ENCODE peak calls at places on chromosomes 16 and 17, in ten cellular contexts. B is caudate nucleus, F is stomach, C is islet precursor cell, R is NCI-H460, K is tibial artery, J is foreskin fibroblast, G is NCI-H2081, L is GM20000, H is germinal center. A is an unnamed sample.

GRCh38 chr17:12229315-12229714 is 208.6 kb downstream of the MAP2K4 start:
- DNase-seq in B (no peak), F (no peak), G (no peak), R (no peak), J (no peak), C (peak), H (no peak), K (no peak), L (no peak), A (no peak)

GRCh38 chr16:89787365-89787805 is 29.1 kb downstream of the FANCA start:
- DNase-seq in R (no peak), G (no peak), L (no peak), F (no peak), B (no peak), H (no peak), C (no peak), K (no peak), J (no peak), A (no peak)

GRCh38 chr16:56715128-56715527 is 14.8 kb upstream of the NUP93 start:
- DNase-seq in L (no peak), B (no peak), G (no peak), K (no peak), J (no peak), F (no peak), R (no peak), C (no peak), H (no peak), A (no peak)

GRCh38 chr17:48153711-48154642 is 46.4 kb downstream of the SNX11 start:
- DNase-seq in C (peak), J (peak), R (peak), L (peak), F (peak), B (no peak), K (no peak), G (peak), H (no peak), A (peak)

GRCh38 chr16:19700319-19700781 is 17.7 kb downstream of the KNOP1 start:
- DNase-seq in J (no peak), F (no peak), K (no peak), R (no peak), H (no peak), L (no peak), C (no peak), B (no peak), G (peak), A (peak)

GRCh38 chr17:27756467-27757371 is 43.6 kb downstream of the NOS2 start:
- DNase-seq in K (peak), H (peak), R (peak), J (peak), L (no peak), C (peak), B (no peak), G (no peak), F (peak), A (peak)

GRCh38 chr16:89338863-89339262 is 121.4 kb downstream of the ZNF778 start:
- DNase-seq in R (no peak), L (no peak), F (no peak), K (no peak), C (no peak), H (no peak), J (no peak), G (no peak), B (no peak), A (no peak)

GRCh38 chr16:83706394-83706793 is 101.4 kb upstream of the HSBP1 start:
- DNase-seq in R (no peak), J (no peak), G (no peak), C (no peak), F (no peak), L (no peak), H (no peak), K (no peak), B (no peak), A (no peak)

GRCh38 chr17:77735341-77736206 is 222.9 kb upstream of the TNRC6C start:
- DNase-seq in B (no peak), C (peak), L (no peak), H (no peak), J (no peak), F (peak), R (no peak), G (peak), K (peak), A (no peak)

GRCh38 chr16:61263400-61263799 is 772.8 kb downstream of the CDH8 start:
- DNase-seq in B (no peak), K (no peak), H (no peak), C (no peak), G (no peak), L (no peak), F (no peak), R (no peak), J (no peak), A (no peak)

GRCh38 chr17:54967621-54968258 is 714 bp downstream of the COX11 start:
- DNase-seq in C (no peak), G (peak), K (no peak), F (no peak), R (peak), H (peak), L (peak), B (no peak), J (no peak), A (peak)

GRCh38 chr16:26995522-26995921 is 71.2 kb upstream of the C16orf82 start:
- DNase-seq in K (no peak), R (no peak), G (no peak), F (no peak), C (no peak), L (no peak), H (no peak), B (no peak), J (no peak), A (no peak)

GRCh38 chr16:86065711-86066110 is 166.7 kb downstream of the IRF8 start:
- DNase-seq in G (no peak), H (no peak), F (no peak), B (no peak), J (no peak), C (no peak), R (no peak), K (no peak), L (no peak), A (no peak)

GRCh38 chr17:57911834-57912673 is 43.2 kb downstream of the CUEDC1 start:
- DNase-seq in F (peak), L (no peak), K (peak), H (no peak), B (peak), G (peak), C (no peak), J (no peak), R (no peak), A (no peak)

GRCh38 chr16:88287219-88287618 is 95.5 kb upstream of the ZNF469 start:
- DNase-seq in B (no peak), H (no peak), F (no peak), G (peak), L (no peak), J (no peak), K (no peak), R (peak), C (no peak), A (no peak)

GRCh38 chr16:50103764-50104163 is 38.0 kb downstream of the HEATR3 start:
- DNase-seq in L (no peak), R (no peak), K (no peak), J (peak), F (no peak), G (no peak), H (no peak), B (no peak), C (no peak), A (no peak)

GRCh38 chr17:64192588-64192987 is 62.6 kb upstream of the ERN1 start:
- DNase-seq in H (no peak), L (no peak), B (no peak), K (no peak), J (no peak), C (no peak), R (no peak), G (no peak), F (no peak), A (no peak)

GRCh38 chr17:75808905-75809621 is 24.5 kb downstream of the UNK start:
- DNase-seq in R (no peak), L (peak), B (no peak), G (no peak), F (peak), H (no peak), J (peak), C (peak), K (peak), A (no peak)

GRCh38 chr16:89023151-89023551 is 46.1 kb upstream of the CBFA2T3 start:
- DNase-seq in H (no peak), G (no peak), R (no peak), C (no peak), B (no peak), L (no peak), J (no peak), K (no peak), F (no peak), A (no peak)

GRCh38 chr17:31787082-31787481 is 72.0 kb downstream of the COPRS start:
- DNase-seq in F (no peak), B (no peak), L (no peak), C (no peak), J (no peak), R (no peak), G (no peak), H (no peak), K (no peak), A (no peak)